ENCODE peak calls at places on chromosome 4, in five cellular contexts. One of them, this sample, is unnamed.

GRCh38 chr4:153766758-153767157 is 6.9 kb upstream of the RNF175 start:
- DNase-seq in SK-N-SH: no peak
- DNase-seq in endodermal cell: no peak
- DNase-seq in CD8-positive, alpha-beta T cell: no peak
- DNase-seq in K562: no peak
- DNase-seq in this sample: no peak

GRCh38 chr4:146335763-146336412 is 121.5 kb downstream of the REELD1 start:
- DNase-seq in SK-N-SH: no peak
- DNase-seq in endodermal cell: no peak
- DNase-seq in CD8-positive, alpha-beta T cell: no peak
- DNase-seq in K562: no peak
- DNase-seq in this sample: no peak

GRCh38 chr4:109764785-109765419 is 35.0 kb upstream of the PLA2G12A start:
- DNase-seq in SK-N-SH: no peak
- DNase-seq in endodermal cell: no peak
- DNase-seq in CD8-positive, alpha-beta T cell: no peak
- DNase-seq in K562: peak; percentile 40
- DNase-seq in this sample: no peak

GRCh38 chr4:4302416-4302815 is 12.4 kb downstream of the ZBTB49 start:
- DNase-seq in SK-N-SH: no peak
- DNase-seq in endodermal cell: no peak
- DNase-seq in CD8-positive, alpha-beta T cell: no peak
- DNase-seq in K562: no peak
- DNase-seq in this sample: no peak

GRCh38 chr4:150938417-150938816 is 76.7 kb downstream of the LRBA start:
- DNase-seq in SK-N-SH: no peak
- DNase-seq in endodermal cell: peak; percentile 64
- DNase-seq in CD8-positive, alpha-beta T cell: no peak
- DNase-seq in K562: no peak
- DNase-seq in this sample: no peak

GRCh38 chr4:17939061-17939460 is 82.5 kb downstream of the LCORL start:
- DNase-seq in SK-N-SH: no peak
- DNase-seq in endodermal cell: no peak
- DNase-seq in CD8-positive, alpha-beta T cell: no peak
- DNase-seq in K562: no peak
- DNase-seq in this sample: no peak

GRCh38 chr4:23959401-23960148 is 69.7 kb upstream of the PPARGC1A start:
- DNase-seq in SK-N-SH: no peak
- DNase-seq in endodermal cell: no peak
- DNase-seq in CD8-positive, alpha-beta T cell: no peak
- DNase-seq in K562: no peak
- DNase-seq in this sample: no peak

GRCh38 chr4:130257271-130257670 is 1161.3 kb downstream of the C4orf33 start:
- DNase-seq in SK-N-SH: no peak
- DNase-seq in endodermal cell: no peak
- DNase-seq in CD8-positive, alpha-beta T cell: no peak
- DNase-seq in K562: no peak
- DNase-seq in this sample: no peak

GRCh38 chr4:8917321-8917811 is 45.7 kb upstream of the HMX1 start:
- DNase-seq in SK-N-SH: no peak
- DNase-seq in endodermal cell: no peak
- DNase-seq in CD8-positive, alpha-beta T cell: no peak
- DNase-seq in K562: no peak
- DNase-seq in this sample: no peak

GRCh38 chr4:103292373-103292772 is 94.2 kb upstream of the CENPE start:
- DNase-seq in SK-N-SH: no peak
- DNase-seq in endodermal cell: no peak
- DNase-seq in CD8-positive, alpha-beta T cell: no peak
- DNase-seq in K562: no peak
- DNase-seq in this sample: no peak

GRCh38 chr4:139300431-139301142 is 718 bp upstream of the NAA15 start:
- DNase-seq in SK-N-SH: peak; percentile 38
- DNase-seq in endodermal cell: no peak
- DNase-seq in CD8-positive, alpha-beta T cell: no peak
- DNase-seq in K562: peak; percentile 65
- DNase-seq in this sample: peak; percentile 22

GRCh38 chr4:112910109-112910736 is 139.2 kb upstream of the ANK2 start:
- DNase-seq in SK-N-SH: peak; percentile 33
- DNase-seq in endodermal cell: no peak
- DNase-seq in CD8-positive, alpha-beta T cell: no peak
- DNase-seq in K562: no peak
- DNase-seq in this sample: no peak

GRCh38 chr4:108622022-108622421 is 1.6 kb downstream of the RPL34 start:
- DNase-seq in SK-N-SH: no peak
- DNase-seq in endodermal cell: no peak
- DNase-seq in CD8-positive, alpha-beta T cell: no peak
- DNase-seq in K562: no peak
- DNase-seq in this sample: no peak

GRCh38 chr4:108620101-108620932 is at the start of gene RPL34:
- DNase-seq in SK-N-SH: peak; percentile 85
- DNase-seq in endodermal cell: peak; percentile 97
- DNase-seq in CD8-positive, alpha-beta T cell: peak; percentile 95
- DNase-seq in K562: peak; percentile 99
- DNase-seq in this sample: peak; percentile 86

GRCh38 chr4:108622828-108623227 is 2.5 kb downstream of the RPL34 start:
- DNase-seq in SK-N-SH: no peak
- DNase-seq in endodermal cell: no peak
- DNase-seq in CD8-positive, alpha-beta T cell: no peak
- DNase-seq in K562: no peak
- DNase-seq in this sample: no peak

GRCh38 chr4:108620933-108621905 is 843 bp downstream of the RPL34 start:
- DNase-seq in SK-N-SH: no peak
- DNase-seq in endodermal cell: no peak
- DNase-seq in CD8-positive, alpha-beta T cell: no peak
- DNase-seq in K562: no peak
- DNase-seq in this sample: no peak

GRCh38 chr4:108619372-108620100 is 840 bp upstream of the RPL34 start:
- DNase-seq in SK-N-SH: no peak
- DNase-seq in endodermal cell: peak; percentile 44
- DNase-seq in CD8-positive, alpha-beta T cell: peak; percentile 7
- DNase-seq in K562: peak; percentile 68
- DNase-seq in this sample: no peak
- H3K4me3 ChIP-seq in SK-N-SH: peak overlapping the region; percentile 97
- H3K4me3 ChIP-seq in endodermal cell: peak overlapping the region; percentile 99
- H3K4me3 ChIP-seq in CD8-positive, alpha-beta T cell: peak overlapping the region; percentile 92
- H3K4me3 ChIP-seq in K562: peak overlapping the region; percentile 82
- H3K4me3 ChIP-seq in this sample: peak overlapping the region; percentile 53

GRCh38 chr4:61500883-61501282 is 300.8 kb downstream of the ADGRL3 start:
- DNase-seq in SK-N-SH: no peak
- DNase-seq in endodermal cell: no peak
- DNase-seq in CD8-positive, alpha-beta T cell: no peak
- DNase-seq in K562: no peak
- DNase-seq in this sample: no peak
- TF ChIP-seq CTCF in SK-N-SH: no peak
- TF ChIP-seq CTCF in endodermal cell: peak; percentile 36
- TF ChIP-seq CTCF in CD8-positive, alpha-beta T cell: no peak
- TF ChIP-seq CTCF in K562: no peak
- TF ChIP-seq CTCF in this sample: no peak

DNA sequence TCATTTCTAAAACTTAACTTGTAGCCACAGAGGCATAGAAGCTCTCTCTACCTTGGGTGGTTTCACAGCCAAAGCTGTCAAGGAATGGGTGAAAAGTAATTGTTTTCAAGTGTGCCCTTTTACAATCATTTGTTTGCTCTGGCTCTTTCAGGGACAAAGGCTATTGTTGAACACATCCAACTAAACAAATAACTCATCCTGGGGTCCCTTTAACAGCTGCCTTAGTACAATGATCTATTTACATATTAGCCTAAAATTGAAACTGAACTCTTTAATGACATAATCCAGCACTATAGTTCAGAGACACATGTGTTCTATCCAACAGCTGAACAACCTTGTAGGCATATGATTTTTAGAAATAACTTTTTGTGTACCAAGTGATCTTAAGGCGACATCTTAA is 3.7 kb downstream of the HHIP start:
- DNase-seq in SK-N-SH: no peak
- DNase-seq in endodermal cell: no peak
- DNase-seq in CD8-positive, alpha-beta T cell: no peak
- DNase-seq in K562: no peak
- DNase-seq in this sample: no peak
- H3K27me3 ChIP-seq in SK-N-SH: peaks cover 9% of the 10 kb centered on the region
- H3K27me3 ChIP-seq in endodermal cell: peaks cover 55% of the 10 kb centered on the region
- H3K27me3 ChIP-seq in CD8-positive, alpha-beta T cell: peaks cover 7% of the 10 kb centered on the region
- H3K27me3 ChIP-seq in K562: peaks cover 16% of the 10 kb centered on the region
- H3K27me3 ChIP-seq in this sample: peaks cover 2% of the 10 kb centered on the region

GRCh38 chr4:47500776-47501175 is 15.7 kb downstream of the ATP10D start:
- DNase-seq in SK-N-SH: no peak
- DNase-seq in endodermal cell: no peak
- DNase-seq in CD8-positive, alpha-beta T cell: no peak
- DNase-seq in K562: no peak
- DNase-seq in this sample: no peak

GRCh38 chr4:47498899-47499298 is 13.8 kb downstream of the ATP10D start:
- DNase-seq in SK-N-SH: no peak
- DNase-seq in endodermal cell: no peak
- DNase-seq in CD8-positive, alpha-beta T cell: no peak
- DNase-seq in K562: no peak
- DNase-seq in this sample: no peak

GRCh38 chr4:47494124-47494430 is 9.0 kb downstream of the ATP10D start:
- DNase-seq in SK-N-SH: no peak
- DNase-seq in endodermal cell: no peak
- DNase-seq in CD8-positive, alpha-beta T cell: no peak
- DNase-seq in K562: no peak
- DNase-seq in this sample: no peak

GRCh38 chr4:47505666-47506065 is 20.6 kb downstream of the ATP10D start:
- DNase-seq in SK-N-SH: no peak
- DNase-seq in endodermal cell: no peak
- DNase-seq in CD8-positive, alpha-beta T cell: no peak
- DNase-seq in K562: no peak
- DNase-seq in this sample: no peak

DNA sequence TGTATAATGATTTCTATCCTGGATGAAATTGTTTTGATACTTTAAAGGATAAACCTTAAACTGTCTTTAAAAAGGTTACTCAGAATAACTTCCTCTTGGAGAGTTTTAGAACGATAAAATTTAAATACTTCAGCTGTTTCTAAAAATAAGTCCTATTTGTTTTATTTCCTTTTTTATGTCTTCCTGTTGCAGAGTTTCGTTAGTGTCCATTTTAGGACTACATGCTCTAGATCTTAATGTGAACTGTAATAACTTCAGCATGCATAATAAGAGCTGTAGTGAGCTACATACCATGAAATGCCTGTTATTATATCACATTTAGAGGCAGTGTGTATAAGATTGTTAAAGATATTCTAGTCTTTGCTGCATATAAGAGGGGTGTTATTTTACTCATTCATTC is 14.6 kb downstream of the ATP10D start:
- DNase-seq in SK-N-SH: no peak
- DNase-seq in endodermal cell: no peak
- DNase-seq in CD8-positive, alpha-beta T cell: no peak
- DNase-seq in K562: no peak
- DNase-seq in this sample: no peak
- H3K4me3 ChIP-seq in SK-N-SH: no peak overlapping the region
- H3K4me3 ChIP-seq in endodermal cell: no peak overlapping the region
- H3K4me3 ChIP-seq in CD8-positive, alpha-beta T cell: no peak overlapping the region
- H3K4me3 ChIP-seq in K562: no peak overlapping the region
- H3K4me3 ChIP-seq in this sample: no peak overlapping the region

GRCh38 chr4:142881331-142881730 is 35.2 kb upstream of the INPP4B start:
- DNase-seq in SK-N-SH: no peak
- DNase-seq in endodermal cell: no peak
- DNase-seq in CD8-positive, alpha-beta T cell: no peak
- DNase-seq in K562: no peak
- DNase-seq in this sample: no peak
- TF ChIP-seq CTCF in SK-N-SH: no peak
- TF ChIP-seq CTCF in endodermal cell: no peak
- TF ChIP-seq CTCF in CD8-positive, alpha-beta T cell: no peak
- TF ChIP-seq CTCF in K562: no peak
- TF ChIP-seq CTCF in this sample: no peak

GRCh38 chr4:7195138-7195510 is 2.8 kb downstream of the SORCS2 start:
- DNase-seq in SK-N-SH: peak; percentile 6
- DNase-seq in endodermal cell: peak; percentile 36
- DNase-seq in CD8-positive, alpha-beta T cell: no peak
- DNase-seq in K562: no peak
- DNase-seq in this sample: no peak

GRCh38 chr4:7191546-7192251 is 639 bp upstream of the SORCS2 start:
- DNase-seq in SK-N-SH: no peak
- DNase-seq in endodermal cell: no peak
- DNase-seq in CD8-positive, alpha-beta T cell: no peak
- DNase-seq in K562: no peak
- DNase-seq in this sample: no peak

GRCh38 chr4:7194251-7195137 is 2.2 kb downstream of the SORCS2 start:
- DNase-seq in SK-N-SH: peak; percentile 69
- DNase-seq in endodermal cell: peak; percentile 66
- DNase-seq in CD8-positive, alpha-beta T cell: no peak
- DNase-seq in K562: no peak
- DNase-seq in this sample: no peak

GRCh38 chr4:7192252-7193039 is at the start of gene SORCS2:
- DNase-seq in SK-N-SH: peak; percentile 95
- DNase-seq in endodermal cell: peak; percentile 87
- DNase-seq in CD8-positive, alpha-beta T cell: peak; percentile 7
- DNase-seq in K562: peak; percentile 53
- DNase-seq in this sample: peak; percentile 55

DNA sequence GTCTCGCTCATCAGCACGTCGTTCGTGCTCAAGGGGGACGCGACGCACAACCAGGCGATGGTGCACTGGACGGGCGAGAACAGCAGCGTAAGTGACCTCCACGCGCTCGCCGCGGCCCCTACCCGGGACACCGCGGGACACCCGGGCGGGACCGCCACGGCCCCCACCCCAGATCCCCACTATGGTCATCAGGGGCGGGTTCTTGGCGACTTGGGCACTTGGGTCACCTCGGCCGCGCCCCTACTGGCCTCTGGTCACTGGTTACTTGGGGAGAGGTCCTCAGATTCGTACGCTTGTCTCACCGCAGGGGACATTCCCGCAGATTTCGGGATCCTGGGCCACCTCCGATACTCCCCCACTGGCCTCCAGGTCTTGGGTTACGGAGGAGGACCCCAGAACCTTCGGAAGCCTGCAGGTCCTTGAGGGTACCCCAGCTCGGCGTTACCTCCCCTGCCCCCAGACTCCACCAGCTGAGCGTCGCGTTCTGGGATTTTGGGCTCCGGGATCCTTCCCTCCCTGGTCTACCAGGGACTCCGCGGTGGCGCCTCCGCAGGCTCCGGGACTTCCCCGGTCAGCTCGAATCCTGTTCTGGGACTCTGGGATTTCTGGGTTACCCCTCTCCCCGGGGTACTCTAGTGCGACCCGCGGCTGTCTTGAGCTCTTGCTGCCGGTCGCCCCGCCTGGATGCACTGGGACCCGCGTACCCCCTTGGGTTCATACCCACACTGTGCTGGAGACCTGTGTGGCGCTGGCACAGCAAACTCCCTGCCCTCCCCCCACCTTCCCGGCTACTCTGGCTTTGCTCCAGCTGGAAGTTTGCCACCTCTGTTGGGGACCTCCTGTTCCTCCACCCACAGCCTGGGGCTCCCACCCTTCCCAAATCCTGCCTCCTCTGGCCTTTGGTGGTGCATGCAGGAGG is 961 bp downstream of the SORCS2 start:
- DNase-seq in SK-N-SH: peak; percentile 68
- DNase-seq in endodermal cell: peak; percentile 77
- DNase-seq in CD8-positive, alpha-beta T cell: no peak
- DNase-seq in K562: no peak
- DNase-seq in this sample: no peak
- H3K27me3 ChIP-seq in SK-N-SH: peaks cover 45% of the 10 kb centered on the region
- H3K27me3 ChIP-seq in endodermal cell: peaks cover 83% of the 10 kb centered on the region
- H3K27me3 ChIP-seq in CD8-positive, alpha-beta T cell: peaks cover 10% of the 10 kb centered on the region
- H3K27me3 ChIP-seq in K562: peaks cover 44% of the 10 kb centered on the region
- H3K27me3 ChIP-seq in this sample: peaks cover 1% of the 10 kb centered on the region